ENCODE peak calls at places on chromosomes 13 and 19, in four cellular contexts. One of them, this sample, is unnamed.

GRCh38 chr13:40982772-40983171 is 36.3 kb downstream of the ELF1 start:
- DNase-seq in HFF-Myc: no peak
- DNase-seq in dorsolateral prefrontal cortex: peak
- DNase-seq in suprapubic skin: no peak
- DNase-seq in this sample: no peak

GRCh38 chr19:16371540-16371986 is 46.9 kb downstream of the KLF2 start:
- DNase-seq in suprapubic skin: no peak
- DNase-seq in dorsolateral prefrontal cortex: no peak
- DNase-seq in HFF-Myc: no peak
- DNase-seq in this sample: no peak

GRCh38 chr19:38842439-38843174 is 7.2 kb downstream of the HNRNPL start:
- DNase-seq in dorsolateral prefrontal cortex: no peak
- DNase-seq in suprapubic skin: no peak
- DNase-seq in HFF-Myc: no peak
- DNase-seq in this sample: no peak

GRCh38 chr13:101298517-101298916 is 117.8 kb downstream of the NALCN start:
- DNase-seq in dorsolateral prefrontal cortex: no peak
- DNase-seq in HFF-Myc: no peak
- DNase-seq in suprapubic skin: no peak
- DNase-seq in this sample: no peak

GRCh38 chr19:6216996-6217751 is 62.6 kb downstream of the MLLT1 start:
- DNase-seq in HFF-Myc: no peak
- DNase-seq in suprapubic skin: no peak
- DNase-seq in dorsolateral prefrontal cortex: no peak
- DNase-seq in this sample: peak

GRCh38 chr13:89726690-89727435 is 1620.6 kb upstream of the MIR17HG start:
- DNase-seq in suprapubic skin: no peak
- DNase-seq in HFF-Myc: no peak
- DNase-seq in dorsolateral prefrontal cortex: no peak
- DNase-seq in this sample: peak

GRCh38 chr13:80273717-80274116 is 67.2 kb downstream of the SPRY2 start:
- DNase-seq in HFF-Myc: no peak
- DNase-seq in suprapubic skin: no peak
- DNase-seq in dorsolateral prefrontal cortex: no peak
- DNase-seq in this sample: no peak

GRCh38 chr13:114155923-114156883 is 22.9 kb upstream of the CFAP97D2 start:
- DNase-seq in suprapubic skin: no peak
- DNase-seq in HFF-Myc: no peak
- DNase-seq in dorsolateral prefrontal cortex: no peak
- DNase-seq in this sample: no peak

GRCh38 chr13:59356607-59357006 is 807.1 kb downstream of the DIAPH3 start:
- DNase-seq in dorsolateral prefrontal cortex: peak
- DNase-seq in HFF-Myc: peak
- DNase-seq in suprapubic skin: no peak
- DNase-seq in this sample: no peak

GRCh38 chr13:33855371-33855895 is 37.5 kb downstream of the RFC3 start:
- DNase-seq in dorsolateral prefrontal cortex: no peak
- DNase-seq in HFF-Myc: no peak
- DNase-seq in suprapubic skin: no peak
- DNase-seq in this sample: no peak

GRCh38 chr19:56692496-56692895 is 20.9 kb upstream of the ZNF835 start:
- DNase-seq in suprapubic skin: no peak
- DNase-seq in dorsolateral prefrontal cortex: peak
- DNase-seq in HFF-Myc: no peak
- DNase-seq in this sample: no peak

GRCh38 chr13:100527644-100528043 is 60.9 kb downstream of the GGACT start:
- DNase-seq in HFF-Myc: no peak
- DNase-seq in suprapubic skin: peak
- DNase-seq in dorsolateral prefrontal cortex: no peak
- DNase-seq in this sample: no peak

GRCh38 chr19:30120860-30121484 is 178.9 kb downstream of the URI1 start:
- DNase-seq in HFF-Myc: no peak
- DNase-seq in dorsolateral prefrontal cortex: no peak
- DNase-seq in suprapubic skin: no peak
- DNase-seq in this sample: no peak

GRCh38 chr19:50050406-50051223 is 24.8 kb downstream of the ZNF473 start:
- DNase-seq in HFF-Myc: peak
- DNase-seq in suprapubic skin: peak
- DNase-seq in dorsolateral prefrontal cortex: peak
- DNase-seq in this sample: no peak

GRCh38 chr13:73060251-73061160 is 1.7 kb downstream of the KLF5 start:
- DNase-seq in dorsolateral prefrontal cortex: no peak
- DNase-seq in HFF-Myc: peak
- DNase-seq in suprapubic skin: no peak
- DNase-seq in this sample: no peak

GRCh38 chr13:28012383-28012782 is 23.9 kb upstream of the URAD start:
- DNase-seq in suprapubic skin: no peak
- DNase-seq in dorsolateral prefrontal cortex: no peak
- DNase-seq in HFF-Myc: no peak
- DNase-seq in this sample: no peak

GRCh38 chr13:93963266-93964131 is 516.0 kb downstream of the DCT start:
- DNase-seq in suprapubic skin: no peak
- DNase-seq in HFF-Myc: peak
- DNase-seq in dorsolateral prefrontal cortex: no peak
- DNase-seq in this sample: no peak

GRCh38 chr13:21671793-21672680 is 1.2 kb downstream of the FGF9 start:
- DNase-seq in dorsolateral prefrontal cortex: no peak
- DNase-seq in suprapubic skin: no peak
- DNase-seq in HFF-Myc: no peak
- DNase-seq in this sample: no peak

GRCh38 chr19:16920816-16921529 is 32.2 kb downstream of the F2RL3 start:
- DNase-seq in suprapubic skin: no peak
- DNase-seq in dorsolateral prefrontal cortex: no peak
- DNase-seq in HFF-Myc: no peak
- DNase-seq in this sample: peak

GRCh38 chr13:110329798-110330461 is 22.8 kb downstream of the COL4A2 start:
- DNase-seq in suprapubic skin: no peak
- DNase-seq in HFF-Myc: no peak
- DNase-seq in dorsolateral prefrontal cortex: no peak
- DNase-seq in this sample: no peak

GRCh38 chr13:82356667-82357066 is 1525.6 kb downstream of the SLITRK1 start:
- DNase-seq in suprapubic skin: no peak
- DNase-seq in dorsolateral prefrontal cortex: no peak
- DNase-seq in HFF-Myc: no peak
- DNase-seq in this sample: no peak

GRCh38 chr13:50386527-50387123 is 371.4 kb downstream of the KCNRG start:
- DNase-seq in suprapubic skin: no peak
- DNase-seq in dorsolateral prefrontal cortex: no peak
- DNase-seq in HFF-Myc: no peak
- DNase-seq in this sample: no peak

GRCh38 chr19:36149673-36150406 is 2.4 kb downstream of the COX7A1 start:
- DNase-seq in dorsolateral prefrontal cortex: no peak
- DNase-seq in HFF-Myc: no peak
- DNase-seq in suprapubic skin: peak
- DNase-seq in this sample: no peak

GRCh38 chr19:36150586-36150985 is 1.7 kb downstream of the COX7A1 start:
- DNase-seq in dorsolateral prefrontal cortex: no peak
- DNase-seq in suprapubic skin: no peak
- DNase-seq in HFF-Myc: no peak
- DNase-seq in this sample: no peak

GRCh38 chr19:36152061-36152885 is at the start of gene COX7A1:
- DNase-seq in HFF-Myc: no peak
- DNase-seq in suprapubic skin: peak
- DNase-seq in dorsolateral prefrontal cortex: peak
- DNase-seq in this sample: no peak

GRCh38 chr19:36151144-36152051 is 849 bp downstream of the COX7A1 start:
- DNase-seq in HFF-Myc: no peak
- DNase-seq in dorsolateral prefrontal cortex: no peak
- DNase-seq in suprapubic skin: peak
- DNase-seq in this sample: no peak

GRCh38 chr19:36152886-36153525 is 759 bp upstream of the COX7A1 start:
- DNase-seq in HFF-Myc: no peak
- DNase-seq in suprapubic skin: no peak
- DNase-seq in dorsolateral prefrontal cortex: no peak
- DNase-seq in this sample: no peak
- H3K4me3 ChIP-seq in HFF-Myc: no peak
- H3K4me3 ChIP-seq in suprapubic skin: peak
- H3K4me3 ChIP-seq in dorsolateral prefrontal cortex: peak
- H3K4me3 ChIP-seq in this sample: no peak

GRCh38 chr13:84912720-84913119 is 886.5 kb downstream of the SLITRK6 start:
- DNase-seq in suprapubic skin: no peak
- DNase-seq in HFF-Myc: no peak
- DNase-seq in dorsolateral prefrontal cortex: no peak
- DNase-seq in this sample: no peak

GRCh38 chr13:84917252-84917878 is 881.9 kb downstream of the SLITRK6 start:
- DNase-seq in HFF-Myc: peak
- DNase-seq in suprapubic skin: no peak
- DNase-seq in dorsolateral prefrontal cortex: no peak
- DNase-seq in this sample: no peak
- TF ChIP-seq CTCF in HFF-Myc: no peak
- TF ChIP-seq CTCF in suprapubic skin: peak
- TF ChIP-seq CTCF in dorsolateral prefrontal cortex: peak
- TF ChIP-seq CTCF in this sample: no peak

DNA sequence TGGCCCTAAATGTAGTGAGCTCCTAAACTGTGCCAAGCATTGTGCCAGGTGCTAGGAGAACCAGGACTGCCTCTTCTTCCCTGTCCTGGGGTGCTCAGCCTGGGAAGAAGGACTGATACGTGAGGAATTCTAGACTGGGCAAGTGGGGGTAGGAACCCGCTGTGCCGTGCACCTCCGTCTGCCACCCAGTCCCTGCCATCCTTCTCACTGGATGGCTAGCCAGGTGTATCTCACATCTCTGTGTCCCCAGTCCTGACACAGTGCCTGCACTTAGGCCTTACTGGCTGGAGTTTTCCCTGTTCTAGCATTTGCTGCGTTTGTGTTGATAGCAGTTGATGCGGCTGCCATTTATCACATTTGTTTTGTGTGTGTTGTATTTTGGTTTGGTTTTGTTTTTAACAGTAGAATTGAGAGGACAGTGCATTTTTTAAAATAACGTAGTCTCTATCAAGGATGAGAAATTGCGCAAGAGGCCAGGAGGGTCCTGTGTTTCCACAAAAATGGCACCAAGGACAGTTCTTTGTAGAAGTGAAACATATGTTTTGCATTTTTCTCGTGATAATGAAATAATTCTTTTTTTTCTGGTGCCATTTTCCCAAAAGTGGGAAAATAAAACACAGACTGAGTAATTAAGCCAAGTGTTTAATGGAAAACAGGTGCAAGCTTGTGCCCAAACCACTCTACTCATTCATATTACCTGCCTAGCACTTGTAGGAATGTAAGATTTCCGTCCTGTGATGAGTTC is 4.7 kb upstream of the GPR183 start:
- DNase-seq in suprapubic skin: no peak
- DNase-seq in dorsolateral prefrontal cortex: no peak
- DNase-seq in HFF-Myc: no peak
- DNase-seq in this sample: no peak
- H3K4me3 ChIP-seq in suprapubic skin: no peak
- H3K4me3 ChIP-seq in dorsolateral prefrontal cortex: no peak
- H3K4me3 ChIP-seq in HFF-Myc: no peak
- H3K4me3 ChIP-seq in this sample: no peak

GRCh38 chr19:44803442-44804428 is 5.2 kb upstream of the BCAM start:
- DNase-seq in dorsolateral prefrontal cortex: no peak
- DNase-seq in HFF-Myc: no peak
- DNase-seq in suprapubic skin: no peak
- DNase-seq in this sample: no peak

GRCh38 chr19:44795398-44795987 is 13.4 kb upstream of the BCAM start:
- DNase-seq in suprapubic skin: no peak
- DNase-seq in HFF-Myc: no peak
- DNase-seq in dorsolateral prefrontal cortex: no peak
- DNase-seq in this sample: no peak

GRCh38 chr19:44796701-44797115 is 12.2 kb upstream of the BCAM start:
- DNase-seq in HFF-Myc: no peak
- DNase-seq in suprapubic skin: no peak
- DNase-seq in dorsolateral prefrontal cortex: no peak
- DNase-seq in this sample: no peak

GRCh38 chr19:44800461-44800860 is 8.4 kb upstream of the BCAM start:
- DNase-seq in dorsolateral prefrontal cortex: peak
- DNase-seq in HFF-Myc: peak
- DNase-seq in suprapubic skin: peak
- DNase-seq in this sample: no peak

DNA sequence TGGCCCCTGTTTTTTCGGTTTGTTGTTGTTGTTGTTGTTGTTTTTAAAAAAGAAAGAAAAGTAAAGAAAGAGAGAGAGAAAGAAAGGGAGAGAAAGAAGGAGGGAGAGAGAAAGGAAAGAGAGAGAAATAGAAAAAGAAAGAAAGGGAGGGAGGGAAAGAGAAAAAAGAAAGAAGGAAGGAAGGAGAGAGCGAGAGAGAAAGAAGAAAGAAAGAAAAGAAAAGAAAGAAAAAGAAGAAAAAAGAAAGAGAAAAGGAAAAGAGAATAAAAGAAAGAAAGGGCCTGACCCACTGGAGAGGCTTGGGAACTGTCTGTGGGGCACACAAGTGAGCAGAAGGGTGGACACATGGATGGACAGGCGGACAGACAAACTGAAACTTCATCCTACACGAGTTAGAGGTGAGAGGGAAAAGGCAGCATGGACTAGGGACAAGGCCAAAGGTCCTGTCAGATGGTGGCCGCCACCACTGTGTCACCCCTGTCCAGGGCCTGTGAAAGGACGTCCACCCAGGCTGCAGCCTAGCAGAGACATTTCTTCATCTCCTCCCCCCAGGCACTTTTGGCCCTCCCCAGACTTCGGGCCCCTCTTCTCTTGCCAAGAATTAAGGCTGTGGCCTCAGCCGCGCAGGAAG is 9.2 kb upstream of the BCAM start:
- DNase-seq in suprapubic skin: no peak
- DNase-seq in HFF-Myc: no peak
- DNase-seq in dorsolateral prefrontal cortex: no peak
- DNase-seq in this sample: no peak
- TF ChIP-seq CTCF in suprapubic skin: no peak
- TF ChIP-seq CTCF in HFF-Myc: no peak
- TF ChIP-seq CTCF in dorsolateral prefrontal cortex: no peak
- TF ChIP-seq CTCF in this sample: no peak

DNA sequence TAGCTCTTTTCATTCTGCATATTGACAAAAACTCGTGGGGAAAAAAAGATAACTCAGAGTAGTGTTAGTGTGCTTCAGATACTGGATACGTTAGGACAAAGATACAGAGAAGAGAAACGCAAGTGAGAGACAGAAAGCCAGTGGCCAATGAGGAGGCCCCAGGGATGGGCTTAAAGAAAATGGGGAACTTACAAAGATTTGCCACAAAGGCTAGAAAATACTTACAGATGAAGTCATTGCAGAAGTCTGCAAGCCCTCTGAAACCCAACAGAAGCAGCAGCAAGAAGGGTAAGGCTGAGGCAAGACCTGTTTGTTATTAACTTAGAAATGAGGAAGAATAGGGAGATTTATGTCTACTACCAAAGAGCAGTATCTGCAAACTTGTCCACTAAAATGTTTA is 192.5 kb upstream of the MIR17HG start:
- DNase-seq in dorsolateral prefrontal cortex: no peak
- DNase-seq in HFF-Myc: no peak
- DNase-seq in suprapubic skin: no peak
- DNase-seq in this sample: no peak
- H3K4me3 ChIP-seq in dorsolateral prefrontal cortex: no peak
- H3K4me3 ChIP-seq in HFF-Myc: no peak
- H3K4me3 ChIP-seq in suprapubic skin: no peak
- H3K4me3 ChIP-seq in this sample: no peak